ENCODE peak calls at places on chromosome 19, in eight cellular contexts. U, V, E, H, Z, J, B and Q are unnamed samples.

GRCh38 chr19:9935409-9936062 is 779 bp downstream of the OLFM2 start:
- DNase-seq in U (no peak), V (no peak), E (no peak), H (no peak), Z (no peak), J (no peak), B (no peak), Q (no peak)

GRCh38 chr19:16039545-16039944 is 36.8 kb upstream of the TPM4 start:
- DNase-seq in U (no peak), V (no peak), E (no peak), H (no peak), Z (no peak), J (no peak), B (peak), Q (no peak)

GRCh38 chr19:46728693-46729339 is 11.9 kb upstream of the PRKD2 start:
- DNase-seq in U (peak), V (peak), E (peak), H (no peak), Z (peak), J (peak), B (peak), Q (no peak)

GRCh38 chr19:28727133-28727834 is 485.7 kb downstream of the UQCRFS1 start:
- DNase-seq in U (no peak), V (no peak), E (no peak), H (no peak), Z (peak), J (peak), B (no peak), Q (peak)

GRCh38 chr19:57803594-57804325 is 11.0 kb downstream of the ZNF552 start:
- DNase-seq in U (peak), V (peak), E (no peak), H (peak), Z (peak), J (peak), B (no peak), Q (peak)

GRCh38 chr19:28066161-28066560 is 1146.8 kb downstream of the UQCRFS1 start:
- DNase-seq in U (no peak), V (no peak), E (no peak), H (no peak), Z (no peak), J (no peak), B (no peak), Q (no peak)

GRCh38 chr19:40836754-40837429 is 13.4 kb downstream of the CYP2A6 start:
- DNase-seq in U (no peak), V (no peak), E (no peak), H (no peak), Z (no peak), J (no peak), B (no peak), Q (no peak)

GRCh38 chr19:11338164-11338563 is 1.3 kb downstream of the RAB3D start:
- DNase-seq in U (no peak), V (peak), E (no peak), H (no peak), Z (no peak), J (no peak), B (no peak), Q (no peak)

GRCh38 chr19:35352177-35352447 is 4.4 kb downstream of the FFAR1 start:
- DNase-seq in U (no peak), V (no peak), E (no peak), H (no peak), Z (no peak), J (no peak), B (peak), Q (no peak)

GRCh38 chr19:5877869-5878268 is 7.5 kb upstream of the FUT5 start:
- DNase-seq in U (no peak), V (no peak), E (no peak), H (no peak), Z (no peak), J (no peak), B (no peak), Q (no peak)

GRCh38 chr19:610071-610800 is 20.6 kb downstream of the HCN2 start:
- DNase-seq in U (no peak), V (peak), E (no peak), H (no peak), Z (peak), J (no peak), B (no peak), Q (no peak)

GRCh38 chr19:51698296-51698695 is 5.2 kb downstream of the SPACA6 start:
- DNase-seq in U (no peak), V (no peak), E (no peak), H (no peak), Z (no peak), J (peak), B (no peak), Q (no peak)

GRCh38 chr19:38676023-38676877 is 28.8 kb downstream of the ACTN4 start:
- DNase-seq in U (no peak), V (no peak), E (peak), H (no peak), Z (peak), J (peak), B (no peak), Q (no peak)

GRCh38 chr19:21202865-21203494 is 61.1 kb downstream of the ZNF431 start:
- DNase-seq in U (no peak), V (no peak), E (no peak), H (no peak), Z (peak), J (peak), B (no peak), Q (no peak)

GRCh38 chr19:12833747-12834417 is 497 bp downstream of the RTBDN start:
- DNase-seq in U (peak), V (peak), E (no peak), H (no peak), Z (peak), J (no peak), B (no peak), Q (no peak)

GRCh38 chr19:6971366-6971765 is 49.9 kb downstream of the MBD3L2B start:
- DNase-seq in U (no peak), V (no peak), E (no peak), H (no peak), Z (no peak), J (no peak), B (no peak), Q (no peak)

GRCh38 chr19:35555301-35556005 is 8.0 kb downstream of the ATP4A start:
- DNase-seq in U (no peak), V (no peak), E (no peak), H (peak), Z (peak), J (peak), B (no peak), Q (no peak)

GRCh38 chr19:7874080-7874856 is at the start of gene PRR36:
- DNase-seq in U (peak), V (no peak), E (no peak), H (no peak), Z (no peak), J (no peak), B (no peak), Q (no peak)

GRCh38 chr19:5627395-5627904 is 4.6 kb downstream of the SAFB start:
- DNase-seq in U (no peak), V (peak), E (peak), H (peak), Z (no peak), J (peak), B (peak), Q (no peak)

GRCh38 chr19:3494559-3494958 is 5.9 kb downstream of the DOHH start:
- DNase-seq in U (no peak), V (no peak), E (no peak), H (no peak), Z (no peak), J (no peak), B (no peak), Q (no peak)

GRCh38 chr19:32624410-32624809 is 43.4 kb downstream of the PDCD5 start:
- DNase-seq in U (no peak), V (no peak), E (no peak), H (no peak), Z (peak), J (peak), B (no peak), Q (no peak)

GRCh38 chr19:38952395-38953165 is 21.8 kb downstream of the MRPS12 start:
- DNase-seq in U (no peak), V (peak), E (no peak), H (no peak), Z (peak), J (no peak), B (no peak), Q (no peak)

GRCh38 chr19:31119951-31120690 is 229.1 kb downstream of the TSHZ3 start:
- DNase-seq in U (no peak), V (no peak), E (no peak), H (no peak), Z (no peak), J (no peak), B (peak), Q (peak)
- TF ChIP-seq CTCF in U (no peak), V (no peak), E (no peak), H (no peak), Z (no peak), J (no peak), B (no peak), Q (no peak)

GRCh38 chr19:33771308-33772101 is 25.2 kb upstream of the KCTD15 start:
- DNase-seq in U (peak), V (peak), E (peak), H (no peak), Z (peak), J (peak), B (peak), Q (no peak)
- TF ChIP-seq CTCF in U (peak), V (peak), E (peak), H (peak), Z (peak), J (peak), B (peak), Q (peak)

GRCh38 chr19:49224856-49225255 is 67.3 kb downstream of the TRPM4 start:
- DNase-seq in U (no peak), V (peak), E (peak), H (no peak), Z (peak), J (peak), B (no peak), Q (no peak)
- TF ChIP-seq CTCF in U (peak), V (peak), E (peak), H (peak), Z (peak), J (peak), B (no peak), Q (peak)

GRCh38 chr19:48194041-48194871 is 23.8 kb downstream of the ZSWIM9 start:
- DNase-seq in U (no peak), V (no peak), E (no peak), H (no peak), Z (peak), J (no peak), B (no peak), Q (no peak)

GRCh38 chr19:48186015-48186414 is 15.5 kb downstream of the ZSWIM9 start:
- DNase-seq in U (no peak), V (no peak), E (no peak), H (no peak), Z (no peak), J (no peak), B (peak), Q (no peak)

GRCh38 chr19:48192750-48193149 is 22.3 kb downstream of the ZSWIM9 start:
- DNase-seq in U (no peak), V (no peak), E (no peak), H (no peak), Z (no peak), J (no peak), B (no peak), Q (no peak)

GRCh38 chr19:48186541-48186991 is 16.1 kb downstream of the ZSWIM9 start:
- DNase-seq in U (no peak), V (no peak), E (no peak), H (no peak), Z (no peak), J (no peak), B (peak), Q (no peak)

GRCh38 chr19:48190288-48191284 is 20.1 kb downstream of the ZSWIM9 start:
- DNase-seq in U (peak), V (peak), E (no peak), H (no peak), Z (peak), J (peak), B (peak), Q (peak)
- TF ChIP-seq CTCF in U (peak), V (no peak), E (no peak), H (no peak), Z (peak), J (no peak), B (no peak), Q (peak)

DNA sequence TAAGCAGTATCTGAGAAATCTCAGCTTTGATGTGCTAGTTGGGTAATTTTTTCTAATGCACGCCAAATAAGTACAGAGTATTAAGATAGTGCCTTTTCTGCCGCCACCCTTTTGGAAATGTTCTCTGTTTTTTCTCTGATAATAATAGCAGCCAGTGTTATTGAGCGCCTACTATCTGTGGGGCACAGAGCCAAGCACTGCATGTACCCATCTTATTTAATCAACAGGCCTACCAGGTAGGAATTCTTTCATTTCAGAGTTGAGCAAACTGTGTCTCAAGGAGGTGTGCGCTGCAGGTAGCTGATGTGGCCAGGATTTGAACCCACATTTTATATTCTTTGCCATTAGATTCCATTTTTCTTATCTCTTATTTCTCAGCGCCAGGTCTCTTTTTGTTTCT is 1.4 kb downstream of the EPN1 start:
- DNase-seq in U (no peak), V (no peak), E (no peak), H (no peak), Z (peak), J (peak), B (no peak), Q (no peak)
- TF ChIP-seq CTCF in U (no peak), V (no peak), E (no peak), H (no peak), Z (peak), J (peak), B (no peak), Q (no peak)

GRCh38 chr19:43754312-43754561 is 525 bp downstream of the SMG9 start:
- DNase-seq in U (no peak), V (no peak), E (no peak), H (no peak), Z (no peak), J (no peak), B (no peak), Q (no peak)
- TF ChIP-seq CTCF in U (no peak), V (no peak), E (no peak), H (no peak), Z (no peak), J (no peak), B (no peak), Q (no peak)

DNA sequence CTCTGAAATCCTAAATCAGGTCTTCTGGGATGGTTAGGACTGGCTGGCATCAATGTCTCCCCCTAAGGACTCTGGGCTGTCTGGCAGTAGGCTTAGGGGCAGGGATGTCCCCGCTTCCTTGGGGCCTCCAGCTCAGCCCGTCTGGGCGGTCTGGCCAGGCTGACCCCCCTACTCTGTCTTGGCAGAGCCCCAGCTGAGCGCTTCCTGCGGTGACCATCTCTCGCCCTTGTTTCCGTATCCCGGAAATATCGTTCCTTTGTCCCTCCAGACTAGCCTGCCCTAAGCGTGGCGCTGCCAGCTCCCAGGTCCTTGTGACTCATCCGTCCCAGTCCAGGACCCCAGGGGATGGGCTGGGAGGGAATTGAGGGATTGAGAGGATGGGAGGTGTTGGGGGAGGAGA is 11.3 kb downstream of the GTPBP3 start:
- DNase-seq in U (no peak), V (no peak), E (peak), H (peak), Z (peak), J (peak), B (peak), Q (peak)
- TF ChIP-seq CTCF in U (no peak), V (no peak), E (no peak), H (no peak), Z (no peak), J (no peak), B (no peak), Q (no peak)

GRCh38 chr19:1847348-1847683 is 967 bp downstream of the REXO1 start:
- DNase-seq in U (no peak), V (no peak), E (no peak), H (no peak), Z (no peak), J (peak), B (no peak), Q (no peak)
- TF ChIP-seq CTCF in U (no peak), V (no peak), E (no peak), H (no peak), Z (no peak), J (no peak), B (no peak), Q (no peak)

DNA sequence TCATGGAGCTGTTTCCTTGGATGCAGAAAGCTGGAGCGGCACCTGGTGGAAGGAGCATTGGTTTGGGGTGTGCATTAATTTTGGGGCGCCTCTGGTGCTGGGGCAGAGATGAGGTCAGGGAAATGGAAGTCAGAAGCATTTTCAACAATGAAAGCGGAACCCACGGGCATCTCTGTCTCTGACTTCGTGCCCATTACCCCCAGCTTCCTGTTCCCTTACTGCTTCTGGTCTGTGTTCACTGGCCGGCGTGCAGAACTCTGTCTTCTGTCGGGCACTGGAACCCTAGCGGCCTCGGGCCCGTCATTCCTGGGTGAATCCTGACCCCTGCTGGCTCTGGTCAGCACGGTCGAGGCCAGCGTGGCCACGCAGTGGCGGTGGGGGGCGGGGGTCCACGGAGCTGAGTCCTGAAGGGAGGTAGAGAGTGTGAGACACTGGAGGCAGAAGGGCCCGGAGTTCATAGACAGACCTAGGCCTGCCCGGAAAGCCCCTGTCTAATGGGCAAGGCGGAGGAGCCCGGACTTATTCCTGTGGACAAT is 7.9 kb upstream of the LINGO3 start:
- DNase-seq in U (peak), V (peak), E (peak), H (no peak), Z (peak), J (peak), B (peak), Q (peak)
- TF ChIP-seq CTCF in U (peak), V (peak), E (peak), H (peak), Z (peak), J (peak), B (peak), Q (peak)